ENCODE peak calls at places on chromosomes 11 and 22, in eight cellular contexts. D is stomach, U is transverse colon, B is tibial nerve, T is SK-N-SH, J is H1, I is sigmoid colon, G is ovary. H is an unnamed sample. For H3K36me3, the result is how much of the 10 kb centered on the place peaks cover.

GRCh38 chr11:58061813-58062212 is 31.1 kb downstream of the OR6Q1 start:
- DNase-seq in D (no peak), U (no peak), B (no peak), T (no peak), J (no peak), I (no peak), G (no peak), H (no peak)

GRCh38 chr11:112464949-112465348 is 204.3 kb upstream of the PLET1 start:
- DNase-seq in D (no peak), U (no peak), B (no peak), T (no peak), J (no peak), I (no peak), G (no peak), H (no peak)

GRCh38 chr11:70064011-70064725 is 13.9 kb upstream of the ANO1 start:
- DNase-seq in D (no peak), U (no peak), B (no peak), T (peak), J (no peak), I (no peak), G (no peak), H (peak)

GRCh38 chr11:91850533-91851305 is 373.9 kb upstream of the FAT3 start:
- DNase-seq in D (no peak), U (no peak), B (no peak), T (no peak), J (no peak), I (no peak), G (no peak), H (no peak)

GRCh38 chr22:25774575-25775026 is 32.6 kb downstream of the MYO18B start:
- DNase-seq in D (no peak), U (no peak), B (no peak), T (peak), J (no peak), I (no peak), G (no peak), H (no peak)

GRCh38 chr11:27563201-27563600 is 56.6 kb upstream of the LIN7C start:
- DNase-seq in D (no peak), U (no peak), B (no peak), T (no peak), J (no peak), I (no peak), G (no peak), H (no peak)

GRCh38 chr22:46738961-46739870 is 1.2 kb upstream of the CERK start:
- DNase-seq in D (peak), U (peak), B (no peak), T (no peak), J (no peak), I (no peak), G (peak), H (no peak)

GRCh38 chr11:60251485-60252207 is 8.7 kb upstream of the MS4A4E start:
- DNase-seq in D (no peak), U (no peak), B (peak), T (peak), J (no peak), I (no peak), G (no peak), H (no peak)

GRCh38 chr11:95565692-95566091 is 223.9 kb downstream of the FAM76B start:
- DNase-seq in D (no peak), U (no peak), B (no peak), T (no peak), J (no peak), I (no peak), G (no peak), H (no peak)

GRCh38 chr11:46291441-46292143 is 14.1 kb downstream of the CREB3L1 start:
- DNase-seq in D (peak), U (no peak), B (no peak), T (no peak), J (no peak), I (peak), G (peak), H (no peak)

GRCh38 chr22:38186429-38186828 is 4.8 kb upstream of the PLA2G6 start:
- DNase-seq in D (no peak), U (no peak), B (no peak), T (no peak), J (no peak), I (no peak), G (no peak), H (no peak)

GRCh38 chr11:14300661-14301304 is 58.2 kb downstream of the RRAS2 start:
- DNase-seq in D (peak), U (peak), B (peak), T (peak), J (peak), I (peak), G (peak), H (no peak)

GRCh38 chr11:59610289-59610688 is 5.3 kb downstream of the OSBP start:
- DNase-seq in D (no peak), U (no peak), B (no peak), T (no peak), J (no peak), I (no peak), G (no peak), H (no peak)

GRCh38 chr22:21989049-21989448 is 6.5 kb upstream of the TOP3B start:
- DNase-seq in D (no peak), U (no peak), B (no peak), T (peak), J (no peak), I (no peak), G (no peak), H (no peak)

GRCh38 chr22:21990449-21991308 is 8.1 kb upstream of the TOP3B start:
- DNase-seq in D (no peak), U (no peak), B (no peak), T (no peak), J (no peak), I (no peak), G (no peak), H (no peak)

GRCh38 chr22:21992593-21993237 is 10.1 kb upstream of the TOP3B start:
- DNase-seq in D (no peak), U (no peak), B (no peak), T (no peak), J (no peak), I (no peak), G (no peak), H (no peak)

GRCh38 chr22:21991309-21991596 is 8.7 kb upstream of the TOP3B start:
- DNase-seq in D (no peak), U (no peak), B (no peak), T (no peak), J (no peak), I (no peak), G (no peak), H (no peak)

DNA sequence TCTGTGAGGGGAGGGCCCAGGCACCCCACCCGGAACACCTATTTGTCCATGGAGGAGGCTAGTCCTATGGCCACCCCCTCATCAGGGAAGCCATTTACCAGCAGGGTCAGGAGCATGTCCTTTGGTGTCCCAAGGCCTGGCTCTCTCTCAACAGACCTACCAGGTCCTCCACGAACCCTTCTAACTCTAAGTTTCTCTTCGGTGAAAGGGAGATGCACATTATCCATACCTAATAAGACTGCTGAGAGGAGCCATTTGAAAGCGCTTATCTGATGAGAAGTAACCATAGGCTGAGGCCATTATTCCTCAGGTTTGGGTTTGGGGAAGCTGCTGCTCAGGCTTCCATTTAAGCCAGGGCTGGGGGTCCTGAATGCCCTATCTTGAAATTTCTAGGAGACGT is 9.2 kb upstream of the TOP3B start:
- DNase-seq in D (no peak), U (no peak), B (no peak), T (no peak), J (no peak), I (no peak), G (no peak), H (no peak)
- H3K27ac ChIP-seq in D (no peak), U (no peak), B (no peak), T (no peak), J (no peak), I (no peak), G (no peak), H (no peak)

GRCh38 chr22:30947163-30947820 is 21.3 kb downstream of the MORC2 start:
- DNase-seq in D (no peak), U (peak), B (no peak), T (no peak), J (no peak), I (no peak), G (no peak), H (peak)

GRCh38 chr22:30945653-30946052 is 22.9 kb downstream of the MORC2 start:
- DNase-seq in D (no peak), U (no peak), B (no peak), T (no peak), J (no peak), I (no peak), G (no peak), H (no peak)

GRCh38 chr22:30947821-30948454 is 20.6 kb downstream of the MORC2 start:
- DNase-seq in D (no peak), U (no peak), B (no peak), T (peak), J (no peak), I (no peak), G (no peak), H (peak)

GRCh38 chr22:30944986-30945385 is 23.6 kb downstream of the MORC2 start:
- DNase-seq in D (no peak), U (no peak), B (no peak), T (no peak), J (no peak), I (no peak), G (no peak), H (no peak)

GRCh38 chr22:30946354-30946753 is 22.2 kb downstream of the MORC2 start:
- DNase-seq in D (no peak), U (no peak), B (no peak), T (no peak), J (no peak), I (no peak), G (no peak), H (no peak)
- H3K36me3 ChIP-seq in D (half or more), U (under half), B (half or more), T (under half), J (half or more), I (half or more), G (under half), H (half or more)

DNA sequence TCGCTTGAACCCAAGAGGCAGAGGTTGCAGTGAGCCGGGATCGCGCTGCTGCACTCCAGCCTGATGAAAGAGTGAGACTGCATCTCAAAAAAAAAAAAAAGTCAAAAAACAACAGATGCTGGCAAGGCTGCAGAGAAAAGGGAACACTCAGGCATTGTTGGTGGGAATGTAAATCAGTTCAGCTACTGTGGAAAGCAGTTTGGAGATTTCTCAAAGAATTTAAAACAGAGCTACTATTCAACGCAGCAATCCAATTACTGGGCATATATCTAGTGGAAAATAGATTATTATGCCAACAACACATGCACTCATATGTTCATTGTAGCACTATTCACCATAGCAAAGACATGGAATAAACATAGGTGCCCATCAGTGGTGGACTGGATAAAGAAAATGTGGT is 89.7 kb downstream of the EFCAB6 start:
- DNase-seq in D (no peak), U (no peak), B (no peak), T (no peak), J (no peak), I (no peak), G (no peak), H (no peak)
- TF ChIP-seq EP300 in D (no peak), U (no peak), B (no peak), T (no peak), J (no peak), I (no peak), G (no peak), H (no peak)

GRCh38 chr22:27603111-27603822 is 198.3 kb downstream of the MN1 start:
- DNase-seq in D (no peak), U (no peak), B (no peak), T (no peak), J (no peak), I (no peak), G (no peak), H (no peak)
- H3K27ac ChIP-seq in D (no peak), U (no peak), B (no peak), T (no peak), J (no peak), I (no peak), G (no peak), H (no peak)

GRCh38 chr22:29811377-29811776 is 26.7 kb downstream of the ASCC2 start:
- DNase-seq in D (peak), U (peak), B (no peak), T (no peak), J (no peak), I (no peak), G (no peak), H (no peak)
- H3K36me3 ChIP-seq in D (half or more), U (under half), B (half or more), T (under half), J (under half), I (under half), G (under half), H (half or more)

GRCh38 chr22:49482811-49483210 is 344.9 kb downstream of the BRD1 start:
- DNase-seq in D (no peak), U (no peak), B (no peak), T (no peak), J (no peak), I (no peak), G (no peak), H (no peak)

GRCh38 chr22:49486225-49486624 is 341.4 kb downstream of the BRD1 start:
- DNase-seq in D (no peak), U (no peak), B (no peak), T (no peak), J (no peak), I (no peak), G (no peak), H (no peak)

GRCh38 chr22:49481651-49482399 is 345.8 kb downstream of the BRD1 start:
- DNase-seq in D (no peak), U (no peak), B (no peak), T (no peak), J (no peak), I (no peak), G (no peak), H (no peak)

GRCh38 chr22:49483281-49483905 is 344.3 kb downstream of the BRD1 start:
- DNase-seq in D (no peak), U (no peak), B (no peak), T (no peak), J (no peak), I (no peak), G (no peak), H (no peak)

GRCh38 chr22:49483946-49484345 is 343.7 kb downstream of the BRD1 start:
- DNase-seq in D (no peak), U (no peak), B (no peak), T (no peak), J (no peak), I (no peak), G (no peak), H (no peak)
- TF ChIP-seq EP300 in D (no peak), U (no peak), B (no peak), T (no peak), J (no peak), I (no peak), G (no peak), H (no peak)

DNA sequence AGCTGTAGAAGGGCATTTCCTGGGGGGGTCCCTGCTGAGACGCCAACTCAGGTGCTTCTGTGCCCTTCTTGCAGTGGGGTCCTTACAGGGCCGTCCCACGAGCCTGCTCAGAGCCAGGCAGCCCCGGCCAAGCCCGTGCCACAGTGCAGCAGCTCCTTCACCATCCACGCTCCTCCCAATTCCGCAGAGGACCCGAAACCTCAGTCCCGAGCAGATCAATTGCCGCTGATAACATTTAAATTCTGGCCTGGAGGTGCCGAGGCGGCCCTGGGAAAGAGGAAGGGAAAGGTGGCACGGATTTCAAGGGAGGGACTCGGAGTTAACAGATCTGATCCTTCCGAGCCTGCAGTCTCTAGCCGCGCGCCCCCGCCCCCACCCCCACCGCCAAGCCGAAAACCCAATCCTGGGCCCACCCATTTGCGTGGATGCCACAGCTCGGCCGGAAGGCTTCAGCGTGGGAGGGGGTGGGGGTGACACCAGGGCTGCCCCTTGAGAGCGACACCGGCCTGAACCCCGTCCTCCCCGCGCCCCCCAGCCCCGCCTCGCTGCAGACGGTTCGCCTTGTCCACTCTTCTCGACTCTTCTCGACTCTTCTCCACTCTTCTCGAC is 32.3 kb upstream of the JAM3 start:
- DNase-seq in D (no peak), U (no peak), B (no peak), T (peak), J (no peak), I (no peak), G (no peak), H (no peak)
- H3K27ac ChIP-seq in D (peak), U (peak), B (peak), T (peak), J (no peak), I (peak), G (peak), H (peak)

DNA sequence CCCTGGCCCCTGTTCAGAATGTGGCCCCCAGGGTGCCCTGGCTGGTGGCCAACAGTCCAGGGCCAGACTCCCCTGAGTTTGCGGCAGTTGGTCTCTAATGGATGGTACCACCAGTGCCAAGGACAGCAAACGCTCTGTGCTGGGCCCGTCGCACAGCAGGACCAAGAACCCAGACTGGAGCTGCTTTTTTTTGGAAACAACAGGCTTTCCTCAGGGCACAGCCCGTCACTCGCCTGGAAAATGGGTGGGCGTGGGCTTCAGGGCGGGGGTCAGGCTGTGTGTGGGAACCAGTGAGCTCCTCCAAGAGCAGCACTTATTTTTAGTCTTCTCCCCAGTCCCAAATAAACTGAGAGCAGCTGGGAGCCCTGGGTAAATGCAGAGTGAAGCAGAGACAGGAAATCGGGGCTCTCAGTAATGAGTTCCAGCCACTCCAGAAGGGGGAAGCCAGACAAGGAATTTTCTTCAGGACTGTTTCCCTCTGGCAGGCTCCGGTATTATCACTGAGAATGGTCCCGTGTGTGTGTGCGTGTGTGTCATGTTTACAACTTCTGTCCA is 62.9 kb downstream of the PPFIBP2 start:
- DNase-seq in D (no peak), U (no peak), B (peak), T (peak), J (no peak), I (peak), G (peak), H (no peak)
- H3K36me3 ChIP-seq in D (under half), U (under half), B (under half), T (under half), J (under half), I (under half), G (under half), H (under half)